ENCODE peak calls at places on chromosomes 5 and 9, in nine cellular contexts. A, O, U, Q, M, I, T, B and L are unnamed samples.
A peak's percentile ranks its signal among the peaks of the same experiment; 100 is the strongest.

GRCh38 chr5:126189862-126190261 is 233.3 kb upstream of the GRAMD2B start:
- DNase-seq in A (no peak), O (no peak), U (no peak), Q (no peak), M (no peak), I (no peak), T (no peak), B (no peak), L (no peak)

GRCh38 chr9:806285-807156 is 35.0 kb upstream of the DMRT1 start:
- DNase-seq in A (peak; percentile 43), O (peak; percentile 29), U (no peak), Q (no peak), M (no peak), I (no peak), T (peak; percentile 27), B (no peak), L (peak; percentile 5)

GRCh38 chr9:117616436-117616835 is 87.8 kb upstream of the TLR4 start:
- DNase-seq in A (no peak), O (no peak), U (no peak), Q (no peak), M (no peak), I (no peak), T (no peak), B (no peak), L (no peak)

GRCh38 chr5:173745123-173745522 is 128.7 kb upstream of the BOD1 start:
- DNase-seq in A (no peak), O (no peak), U (no peak), Q (no peak), M (no peak), I (no peak), T (no peak), B (no peak), L (no peak)

GRCh38 chr5:112975721-112976431 is 722 bp upstream of the DCP2 start:
- DNase-seq in A (no peak), O (no peak), U (no peak), Q (no peak), M (no peak), I (no peak), T (no peak), B (no peak), L (peak; percentile 5)

GRCh38 chr9:136234597-136234996 is 11.0 kb downstream of the QSOX2 start:
- DNase-seq in A (no peak), O (no peak), U (no peak), Q (no peak), M (no peak), I (no peak), T (no peak), B (no peak), L (no peak)

GRCh38 chr5:92800360-92800759 is 780.7 kb downstream of the NR2F1-AS1 start:
- DNase-seq in A (no peak), O (peak; percentile 70), U (no peak), Q (no peak), M (peak; percentile 17), I (no peak), T (no peak), B (no peak), L (no peak)

GRCh38 chr9:135521608-135522095 is 412 bp downstream of the LCN1 start:
- DNase-seq in A (no peak), O (no peak), U (peak; percentile 47), Q (no peak), M (no peak), I (no peak), T (no peak), B (no peak), L (no peak)

GRCh38 chr5:65809817-65810531 is 88.0 kb downstream of the NLN start:
- DNase-seq in A (no peak), O (no peak), U (peak; percentile 74), Q (peak; percentile 80), M (no peak), I (peak; percentile 61), T (peak; percentile 57), B (no peak), L (no peak)

GRCh38 chr9:37582548-37583157 is 6.5 kb upstream of the FBXO10 start:
- DNase-seq in A (peak; percentile 70), O (peak; percentile 47), U (no peak), Q (no peak), M (no peak), I (no peak), T (peak; percentile 71), B (no peak), L (no peak)

GRCh38 chr5:172920447-172920849 is 38.8 kb upstream of the RPL26L1 start:
- DNase-seq in A (peak; percentile 87), O (peak; percentile 99), U (peak; percentile 91), Q (no peak), M (peak; percentile 88), I (no peak), T (peak; percentile 57), B (no peak), L (no peak)

GRCh38 chr9:109705515-109705914 is 74.5 kb upstream of the PALM2AKAP2 start:
- DNase-seq in A (peak; percentile 60), O (no peak), U (no peak), Q (no peak), M (peak; percentile 24), I (no peak), T (no peak), B (no peak), L (no peak)

GRCh38 chr5:115209279-115209678 is 39.6 kb upstream of the TRIM36 start:
- DNase-seq in A (no peak), O (no peak), U (no peak), Q (no peak), M (no peak), I (peak; percentile 19), T (no peak), B (no peak), L (no peak)

GRCh38 chr9:99104459-99105151 is at the start of gene TGFBR1:
- DNase-seq in A (peak; percentile 87), O (no peak), U (peak; percentile 97), Q (peak; percentile 91), M (peak; percentile 47), I (peak; percentile 96), T (peak; percentile 97), B (peak; percentile 97), L (peak; percentile 89)
- TF ChIP-seq CTCF in A (peak; percentile 7), O (peak; percentile 5), U (peak; percentile 6), Q (no peak), M (no peak), I (no peak), T (no peak), B (no peak), L (no peak)

GRCh38 chr5:159104759-159105317 is 5.1 kb upstream of the EBF1 start:
- DNase-seq in A (no peak), O (no peak), U (no peak), Q (no peak), M (no peak), I (no peak), T (no peak), B (no peak), L (no peak)

GRCh38 chr5:159102294-159102934 is 2.7 kb upstream of the EBF1 start:
- DNase-seq in A (no peak), O (no peak), U (no peak), Q (no peak), M (no peak), I (no peak), T (no peak), B (no peak), L (no peak)

GRCh38 chr5:159105318-159106053 is 5.8 kb upstream of the EBF1 start:
- DNase-seq in A (no peak), O (no peak), U (no peak), Q (no peak), M (no peak), I (no peak), T (no peak), B (peak; percentile 25), L (no peak)

GRCh38 chr5:159103086-159103485 is 3.4 kb upstream of the EBF1 start:
- DNase-seq in A (no peak), O (no peak), U (no peak), Q (no peak), M (no peak), I (no peak), T (no peak), B (no peak), L (no peak)

GRCh38 chr5:159104058-159104651 is 4.4 kb upstream of the EBF1 start:
- DNase-seq in A (peak; percentile 5), O (no peak), U (no peak), Q (no peak), M (no peak), I (no peak), T (peak; percentile 64), B (peak; percentile 64), L (no peak)
- TF ChIP-seq CTCF in A (peak; percentile 33), O (peak; percentile 40), U (peak; percentile 40), Q (no peak), M (peak; percentile 31), I (peak; percentile 29), T (peak; percentile 54), B (peak; percentile 54), L (peak; percentile 60)

GRCh38 chr5:150613991-150614650 is 26.3 kb upstream of the SYNPO start:
- DNase-seq in A (no peak), O (no peak), U (no peak), Q (no peak), M (no peak), I (no peak), T (no peak), B (no peak), L (no peak)
- TF ChIP-seq CTCF in A (peak; percentile 24), O (no peak), U (no peak), Q (no peak), M (peak; percentile 15), I (peak; percentile 22), T (peak; percentile 26), B (no peak), L (no peak)

GRCh38 chr9:111938427-111938800 is 41.8 kb downstream of the UGCG start:
- DNase-seq in A (no peak), O (no peak), U (no peak), Q (no peak), M (no peak), I (no peak), T (no peak), B (no peak), L (no peak)

GRCh38 chr9:111936391-111936790 is 39.8 kb downstream of the UGCG start:
- DNase-seq in A (no peak), O (no peak), U (no peak), Q (no peak), M (no peak), I (no peak), T (no peak), B (no peak), L (no peak)

GRCh38 chr9:111939322-111939721 is 42.7 kb downstream of the UGCG start:
- DNase-seq in A (peak; percentile 58), O (no peak), U (no peak), Q (no peak), M (no peak), I (no peak), T (no peak), B (no peak), L (no peak)

GRCh38 chr9:111937781-111938426 is 41.3 kb downstream of the UGCG start:
- DNase-seq in A (peak; percentile 53), O (no peak), U (no peak), Q (no peak), M (no peak), I (peak; percentile 44), T (no peak), B (no peak), L (no peak)

GRCh38 chr9:111937301-111937700 is 40.7 kb downstream of the UGCG start:
- DNase-seq in A (no peak), O (no peak), U (no peak), Q (no peak), M (no peak), I (no peak), T (no peak), B (no peak), L (no peak)
- TF ChIP-seq CTCF in A (no peak), O (no peak), U (no peak), Q (no peak), M (no peak), I (no peak), T (no peak), B (no peak), L (no peak)

GRCh38 chr5:152560508-152561137 is 155.5 kb upstream of the NMUR2 start:
- DNase-seq in A (peak; percentile 46), O (no peak), U (peak; percentile 70), Q (no peak), M (no peak), I (peak; percentile 50), T (peak; percentile 80), B (peak; percentile 76), L (peak; percentile 69)
- TF ChIP-seq CTCF in A (peak; percentile 83), O (peak; percentile 56), U (peak; percentile 73), Q (peak; percentile 53), M (peak; percentile 66), I (peak; percentile 84), T (peak; percentile 78), B (peak; percentile 83), L (peak; percentile 89)